ENCODE peak calls at places on chromosomes 4 and X, in seven cellular contexts. H is ovary, G is K562, Y is A549, J is tibial nerve, Z is GM12878, M is transverse colon. O is an unnamed sample.

GRCh38 chr4:98262431-98262830 is 1.2 kb downstream of the RAP1GDS1 start:
- DNase-seq in H (no peak), G (peak), Y (no peak), J (no peak), Z (no peak), M (no peak), O (no peak)

GRCh38 chr4:16752150-16752549 is 146.3 kb downstream of the LDB2 start:
- DNase-seq in H (no peak), G (peak), Y (no peak), J (no peak), Z (no peak), M (no peak), O (no peak)

GRCh38 chr4:48813984-48814383 is 16.9 kb upstream of the OCIAD1 start:
- DNase-seq in H (no peak), G (no peak), Y (no peak), J (no peak), Z (no peak), M (no peak), O (no peak)

GRCh38 chr4:20829958-20830357 is 129.7 kb downstream of the PACRGL start:
- DNase-seq in H (no peak), G (no peak), Y (no peak), J (no peak), Z (no peak), M (no peak), O (no peak)

GRCh38 chr4:184503869-184504300 is 29.5 kb upstream of the IRF2 start:
- DNase-seq in H (no peak), G (no peak), Y (no peak), J (no peak), Z (no peak), M (no peak), O (no peak)

GRCh38 chr4:18691431-18692200 is 670.1 kb upstream of the LCORL start:
- DNase-seq in H (no peak), G (no peak), Y (no peak), J (no peak), Z (no peak), M (no peak), O (no peak)

GRCh38 chr4:5371415-5372190 is 320.3 kb downstream of the STK32B start:
- DNase-seq in H (no peak), G (no peak), Y (no peak), J (no peak), Z (no peak), M (no peak), O (no peak)

GRCh38 chr4:119627267-119628190 is 1.1 kb downstream of the PDE5A start:
- DNase-seq in H (peak), G (peak), Y (peak), J (peak), Z (no peak), M (peak), O (peak)

GRCh38 chrX:30713061-30713525 is 59.9 kb downstream of the GK start:
- DNase-seq in H (no peak), G (peak), Y (peak), J (peak), Z (peak), M (peak), O (peak)

GRCh38 chr4:38275331-38275821 is 315.2 kb downstream of the PTTG2 start:
- DNase-seq in H (no peak), G (no peak), Y (no peak), J (no peak), Z (no peak), M (no peak), O (no peak)

GRCh38 chr4:10738826-10739489 is 54.4 kb upstream of the CLNK start:
- DNase-seq in H (no peak), G (no peak), Y (no peak), J (no peak), Z (no peak), M (no peak), O (no peak)

GRCh38 chrX:72274526-72274925 is 2.5 kb downstream of the RPS4X start:
- DNase-seq in H (no peak), G (no peak), Y (no peak), J (no peak), Z (no peak), M (no peak), O (no peak)

GRCh38 chr4:125433453-125433852 is 118.7 kb downstream of the FAT4 start:
- DNase-seq in H (no peak), G (no peak), Y (no peak), J (no peak), Z (no peak), M (no peak), O (no peak)

GRCh38 chrX:49876750-49877149 is 2.5 kb upstream of the USP27X start:
- DNase-seq in H (no peak), G (peak), Y (peak), J (no peak), Z (no peak), M (no peak), O (no peak)

GRCh38 chr4:184409911-184410692 is 64.2 kb downstream of the IRF2 start:
- DNase-seq in H (no peak), G (no peak), Y (no peak), J (no peak), Z (no peak), M (peak), O (no peak)

GRCh38 chr4:107733431-107733925 is 13.4 kb upstream of the PAPSS1 start:
- DNase-seq in H (no peak), G (no peak), Y (no peak), J (no peak), Z (no peak), M (no peak), O (no peak)

GRCh38 chrX:19097553-19097952 is 24.7 kb downstream of the ADGRG2 start:
- DNase-seq in H (no peak), G (no peak), Y (no peak), J (no peak), Z (no peak), M (no peak), O (peak)

GRCh38 chr4:168496834-168497233 is at the start of gene PALLD:
- DNase-seq in H (no peak), G (no peak), Y (no peak), J (no peak), Z (no peak), M (no peak), O (no peak)

GRCh38 chr4:182920676-182921075 is 3.5 kb upstream of the DCTD start:
- DNase-seq in H (no peak), G (no peak), Y (no peak), J (no peak), Z (no peak), M (no peak), O (no peak)

GRCh38 chr4:92050875-92051274 is 252.9 kb upstream of the GRID2 start:
- DNase-seq in H (no peak), G (no peak), Y (no peak), J (no peak), Z (no peak), M (no peak), O (no peak)

GRCh38 chrX:2284601-2285000 is 216.2 kb downstream of the DHRSX start:
- DNase-seq in H (no peak), G (no peak), Y (no peak), J (no peak), Z (no peak), M (no peak), O (no peak)

GRCh38 chrX:103556941-103557340 is 28.4 kb upstream of the TCEAL4 start:
- DNase-seq in H (no peak), G (no peak), Y (no peak), J (no peak), Z (no peak), M (no peak), O (no peak)

GRCh38 chr4:131001371-131001770 is 1905.4 kb downstream of the C4orf33 start:
- DNase-seq in H (no peak), G (no peak), Y (no peak), J (no peak), Z (no peak), M (no peak), O (no peak)

GRCh38 chr4:5774416-5775056 is 63.5 kb downstream of the EVC start:
- DNase-seq in H (no peak), G (no peak), Y (no peak), J (no peak), Z (no peak), M (no peak), O (peak)

GRCh38 chr4:78477276-78477675 is 74.3 kb upstream of the ANXA3 start:
- DNase-seq in H (no peak), G (no peak), Y (no peak), J (no peak), Z (no peak), M (no peak), O (no peak)

GRCh38 chr4:88189418-88189738 is 30.9 kb upstream of the ABCG2 start:
- DNase-seq in H (no peak), G (no peak), Y (no peak), J (no peak), Z (no peak), M (no peak), O (no peak)

GRCh38 chrX:123876844-123877243 is 17.0 kb downstream of the XIAP start:
- DNase-seq in H (no peak), G (no peak), Y (no peak), J (no peak), Z (no peak), M (no peak), O (no peak)

GRCh38 chr4:5051210-5051691 is at the start of gene STK32B:
- DNase-seq in H (peak), G (peak), Y (peak), J (peak), Z (no peak), M (peak), O (peak)

GRCh38 chr4:114599231-114600065 is 841 bp downstream of the UGT8 start:
- DNase-seq in H (no peak), G (peak), Y (no peak), J (no peak), Z (no peak), M (peak), O (peak)

GRCh38 chr4:99722662-99723061 is 65.0 kb upstream of the C4orf54 start:
- DNase-seq in H (no peak), G (peak), Y (no peak), J (no peak), Z (no peak), M (no peak), O (no peak)

GRCh38 chrX:10945463-10945862 is 165.7 kb upstream of the HCCS start:
- DNase-seq in H (no peak), G (no peak), Y (no peak), J (no peak), Z (no peak), M (no peak), O (no peak)

GRCh38 chrX:101642086-101642485 is 17.6 kb downstream of the ARMCX2 start:
- DNase-seq in H (no peak), G (no peak), Y (no peak), J (no peak), Z (no peak), M (no peak), O (no peak)

GRCh38 chrX:8988456-8988855 is 45.5 kb downstream of the FAM9B start:
- DNase-seq in H (peak), G (no peak), Y (no peak), J (no peak), Z (no peak), M (no peak), O (no peak)

GRCh38 chr4:84218002-84218401 is 281.1 kb downstream of the NKX6-1 start:
- DNase-seq in H (no peak), G (no peak), Y (no peak), J (no peak), Z (no peak), M (no peak), O (no peak)

GRCh38 chr4:140851804-140852203 is 95.6 kb upstream of the TBC1D9 start:
- DNase-seq in H (no peak), G (no peak), Y (no peak), J (no peak), Z (no peak), M (no peak), O (no peak)

GRCh38 chrX:47828984-47829383 is 7.7 kb upstream of the ZNF81 start:
- DNase-seq in H (no peak), G (no peak), Y (no peak), J (no peak), Z (no peak), M (no peak), O (no peak)

DNA sequence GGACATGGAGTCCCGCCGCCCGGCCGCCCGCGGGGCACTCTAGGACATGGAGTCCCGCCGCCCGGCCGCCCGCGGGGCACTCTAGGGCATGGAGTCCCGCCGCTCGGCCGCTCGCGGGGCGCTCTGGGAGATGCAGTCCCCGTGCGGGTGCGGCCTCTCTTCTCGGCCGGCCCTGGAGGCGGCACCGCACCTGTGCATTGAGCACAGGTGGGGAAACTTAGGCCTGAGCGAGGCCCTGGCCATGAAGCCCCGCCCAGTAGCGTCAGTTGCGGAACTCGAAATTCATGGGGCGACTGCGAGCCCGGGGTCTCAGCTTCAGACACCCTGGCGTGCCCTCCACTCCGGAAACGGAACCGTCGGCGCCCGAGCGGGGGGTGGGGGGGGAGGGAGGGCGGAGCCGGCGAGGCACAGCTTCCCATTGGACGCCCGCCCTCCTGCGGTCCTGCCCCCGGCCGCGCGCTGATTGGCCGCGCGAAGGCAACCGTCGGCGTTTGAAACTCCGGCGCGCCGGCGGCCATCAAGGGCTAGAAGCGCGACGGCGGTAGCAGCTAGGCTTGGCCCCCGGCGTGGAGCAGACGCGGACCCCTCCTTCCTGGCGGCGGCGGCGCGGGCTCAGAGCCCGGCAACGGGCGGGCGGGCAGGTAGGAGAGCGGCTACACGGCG is at the start of the genes TACC3 and TMEM129:
- DNase-seq in H (peak), G (peak), Y (peak), J (peak), Z (peak), M (peak), O (peak)
- H3K4me3 ChIP-seq in H (peak), G (peak), Y (peak), J (peak), Z (peak), M (peak), O (peak)

GRCh38 chrX:39773923-39774803 is 323.6 kb downstream of the BCOR start:
- DNase-seq in H (no peak), G (peak), Y (no peak), J (no peak), Z (no peak), M (no peak), O (no peak)

GRCh38 chrX:39774804-39775112 is 323.0 kb downstream of the BCOR start:
- DNase-seq in H (no peak), G (no peak), Y (no peak), J (no peak), Z (no peak), M (no peak), O (no peak)

GRCh38 chrX:39771089-39771488 is 326.7 kb downstream of the BCOR start:
- DNase-seq in H (no peak), G (no peak), Y (no peak), J (no peak), Z (no peak), M (no peak), O (no peak)

GRCh38 chrX:39772057-39772832 is 325.5 kb downstream of the BCOR start:
- DNase-seq in H (no peak), G (peak), Y (no peak), J (no peak), Z (no peak), M (no peak), O (peak)

GRCh38 chrX:39773150-39773549 is 324.6 kb downstream of the BCOR start:
- DNase-seq in H (no peak), G (no peak), Y (no peak), J (no peak), Z (no peak), M (no peak), O (no peak)
- H3K27ac ChIP-seq in H (no peak), G (no peak), Y (peak), J (no peak), Z (no peak), M (no peak), O (no peak)

GRCh38 chrX:100410901-100411801 is 1.1 kb upstream of the PCDH19 start:
- DNase-seq in H (peak), G (no peak), Y (no peak), J (no peak), Z (no peak), M (no peak), O (no peak)
- TF ChIP-seq EP300 in H (no peak), G (no peak), Y (no peak), J (no peak), Z (no peak), M (no peak), O (no peak)

GRCh38 chr4:152041304-152041703 is 280.5 kb upstream of the GATB start:
- DNase-seq in H (no peak), G (no peak), Y (no peak), J (no peak), Z (no peak), M (no peak), O (no peak)

GRCh38 chr4:152044341-152044740 is 283.5 kb upstream of the GATB start:
- DNase-seq in H (no peak), G (no peak), Y (no peak), J (no peak), Z (no peak), M (no peak), O (no peak)

GRCh38 chr4:152047451-152047850 is 286.6 kb upstream of the GATB start:
- DNase-seq in H (no peak), G (no peak), Y (no peak), J (no peak), Z (no peak), M (no peak), O (no peak)

GRCh38 chr4:152045781-152046571 is 285.2 kb upstream of the GATB start:
- DNase-seq in H (peak), G (peak), Y (peak), J (no peak), Z (no peak), M (peak), O (peak)

GRCh38 chr4:152045397-152045780 is 284.6 kb upstream of the GATB start:
- DNase-seq in H (no peak), G (no peak), Y (no peak), J (no peak), Z (no peak), M (no peak), O (no peak)
- H3K4me3 ChIP-seq in H (no peak), G (no peak), Y (no peak), J (peak), Z (no peak), M (no peak), O (peak)

GRCh38 chr4:156929706-156930105 is 41.9 kb downstream of the PDGFC start:
- DNase-seq in H (no peak), G (no peak), Y (no peak), J (no peak), Z (no peak), M (no peak), O (no peak)

GRCh38 chr4:156934259-156934635 is 37.4 kb downstream of the PDGFC start:
- DNase-seq in H (no peak), G (no peak), Y (no peak), J (no peak), Z (no peak), M (no peak), O (no peak)

GRCh38 chr4:156933633-156934258 is 37.9 kb downstream of the PDGFC start:
- DNase-seq in H (no peak), G (no peak), Y (no peak), J (no peak), Z (no peak), M (no peak), O (no peak)

DNA sequence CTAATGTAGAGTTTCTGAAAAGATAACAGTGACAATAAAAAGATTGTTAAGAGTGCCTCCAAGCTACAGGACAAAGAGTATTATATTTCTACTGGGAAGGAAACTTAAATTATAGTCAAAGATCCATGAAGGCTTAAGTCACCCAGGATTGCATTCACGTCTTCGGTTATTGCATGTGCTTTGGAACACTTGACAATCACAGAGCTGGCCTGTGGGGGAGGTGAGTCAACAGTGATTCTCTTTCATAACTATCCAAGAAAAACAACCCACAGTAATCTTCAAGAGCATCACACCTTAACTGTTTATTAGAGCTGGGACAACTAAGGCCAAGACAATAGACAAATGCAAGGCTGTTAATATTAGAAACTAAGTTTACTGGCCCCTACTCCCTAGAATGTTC is 40.3 kb downstream of the PDGFC start:
- DNase-seq in H (no peak), G (no peak), Y (peak), J (no peak), Z (no peak), M (peak), O (no peak)
- H3K27ac ChIP-seq in H (no peak), G (no peak), Y (peak), J (no peak), Z (no peak), M (no peak), O (no peak)

DNA sequence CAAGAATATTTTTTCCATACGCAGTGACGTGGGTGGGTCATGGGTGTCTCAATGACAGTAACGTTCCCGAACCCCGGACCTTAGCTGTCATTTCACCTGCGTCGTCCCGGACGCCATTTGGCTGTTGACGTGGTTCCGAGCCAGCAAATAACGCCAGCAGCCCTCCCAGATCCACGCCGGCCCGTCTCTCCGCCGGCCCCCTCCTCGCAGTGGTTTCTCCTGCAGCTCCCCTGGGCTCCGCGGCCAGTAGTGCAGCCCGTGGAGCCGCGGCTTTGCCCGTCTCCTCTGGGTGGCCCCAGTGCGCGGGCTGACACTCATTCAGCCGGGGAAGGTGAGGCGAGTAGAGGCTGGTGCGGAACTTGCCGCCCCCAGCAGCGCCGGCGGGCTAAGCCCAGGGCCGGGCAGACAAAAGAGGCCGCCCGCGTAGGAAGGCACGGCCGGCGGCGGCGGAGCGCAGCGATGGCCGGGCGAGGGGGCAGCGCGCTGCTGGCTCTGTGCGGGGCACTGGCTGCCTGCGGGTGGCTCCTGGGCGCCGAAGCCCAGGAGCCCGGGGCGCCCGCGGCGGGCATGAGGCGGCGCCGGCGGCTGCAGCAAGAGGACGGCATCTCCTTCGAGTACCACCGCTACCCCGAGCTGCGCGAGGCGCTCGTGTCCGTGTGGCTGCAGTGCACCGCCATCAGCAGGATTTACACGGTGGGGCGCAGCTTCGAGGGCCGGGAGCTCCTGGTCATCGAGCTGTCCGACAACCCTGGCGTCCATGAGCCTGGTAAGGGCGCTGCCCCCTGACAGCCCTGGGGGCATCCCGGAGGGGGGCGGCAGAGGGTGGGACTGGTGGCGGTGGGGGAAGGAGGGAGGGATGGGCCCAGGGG is at the start of gene CPE:
- DNase-seq in H (peak), G (no peak), Y (peak), J (peak), Z (no peak), M (peak), O (peak)
- TF ChIP-seq EP300 in H (no peak), G (no peak), Y (no peak), J (peak), Z (no peak), M (no peak), O (no peak)

GRCh38 chr4:94995684-94996394 is 238.1 kb downstream of the BMPR1B start:
- DNase-seq in H (no peak), G (no peak), Y (no peak), J (no peak), Z (no peak), M (no peak), O (no peak)
- H3K4me3 ChIP-seq in H (no peak), G (no peak), Y (no peak), J (no peak), Z (no peak), M (no peak), O (peak)

GRCh38 chrX:143854006-143854405 is 29.9 kb upstream of the UBE2NL start:
- DNase-seq in H (no peak), G (no peak), Y (no peak), J (no peak), Z (no peak), M (no peak), O (no peak)
- H3K27ac ChIP-seq in H (no peak), G (no peak), Y (no peak), J (no peak), Z (no peak), M (no peak), O (no peak)